ENCODE peak calls at places on chromosome 5, in eight cellular contexts. I, A, M, R, T, K, H and C are unnamed samples.

GRCh38 chr5:180785794-180786221 is 16.8 kb downstream of the MGAT1 start:
- DNase-seq in I (no peak), A (peak), M (no peak), R (no peak), T (no peak), K (no peak), H (no peak), C (no peak)

GRCh38 chr5:113110117-113110516 is 133.5 kb downstream of the DCP2 start:
- DNase-seq in I (no peak), A (no peak), M (no peak), R (no peak), T (no peak), K (no peak), H (no peak), C (no peak)

GRCh38 chr5:135364416-135365262 is 34.4 kb downstream of the MACROH2A1 start:
- DNase-seq in I (no peak), A (no peak), M (no peak), R (no peak), T (no peak), K (no peak), H (no peak), C (no peak)

GRCh38 chr5:155147222-155147621 is 133.7 kb downstream of the KIF4B start:
- DNase-seq in I (no peak), A (peak), M (no peak), R (no peak), T (no peak), K (no peak), H (no peak), C (no peak)

GRCh38 chr5:112004867-112005532 is 248.0 kb upstream of the NREP start:
- DNase-seq in I (no peak), A (no peak), M (no peak), R (no peak), T (no peak), K (no peak), H (no peak), C (no peak)

GRCh38 chr5:52867809-52868208 is 80.1 kb downstream of the ITGA1 start:
- DNase-seq in I (no peak), A (peak), M (no peak), R (no peak), T (no peak), K (no peak), H (no peak), C (no peak)

GRCh38 chr5:91318727-91319126 is 64.4 kb downstream of the ARRDC3 start:
- DNase-seq in I (no peak), A (no peak), M (peak), R (no peak), T (no peak), K (no peak), H (no peak), C (no peak)

GRCh38 chr5:135233477-135233876 is 165.6 kb downstream of the MACROH2A1 start:
- DNase-seq in I (no peak), A (no peak), M (no peak), R (no peak), T (no peak), K (no peak), H (no peak), C (no peak)

GRCh38 chr5:66356011-66356565 is 212.0 kb downstream of the SREK1 start:
- DNase-seq in I (no peak), A (no peak), M (no peak), R (no peak), T (no peak), K (no peak), H (no peak), C (no peak)

GRCh38 chr5:68628082-68628796 is 412.7 kb downstream of the PIK3R1 start:
- DNase-seq in I (no peak), A (no peak), M (no peak), R (no peak), T (no peak), K (no peak), H (no peak), C (no peak)

GRCh38 chr5:54515634-54516033 is 1.9 kb upstream of the SNX18 start:
- DNase-seq in I (no peak), A (no peak), M (no peak), R (no peak), T (no peak), K (no peak), H (no peak), C (no peak)

GRCh38 chr5:92944903-92945629 is 636.0 kb downstream of the NR2F1-AS1 start:
- DNase-seq in I (no peak), A (peak), M (no peak), R (no peak), T (no peak), K (no peak), H (no peak), C (no peak)

GRCh38 chr5:129367883-129368282 is 92.2 kb upstream of the ADAMTS19 start:
- DNase-seq in I (no peak), A (peak), M (no peak), R (no peak), T (no peak), K (no peak), H (no peak), C (no peak)

GRCh38 chr5:92916036-92916435 is 665.0 kb downstream of the NR2F1-AS1 start:
- DNase-seq in I (no peak), A (peak), M (no peak), R (no peak), T (no peak), K (no peak), H (no peak), C (no peak)

GRCh38 chr5:141863569-141864178 is 14.5 kb downstream of the PCDH1 start:
- DNase-seq in I (no peak), A (no peak), M (no peak), R (no peak), T (no peak), K (no peak), H (no peak), C (no peak)

GRCh38 chr5:178425621-178426068 is 164.5 kb downstream of the COL23A1 start:
- DNase-seq in I (no peak), A (no peak), M (no peak), R (no peak), T (no peak), K (no peak), H (no peak), C (no peak)

GRCh38 chr5:153276151-153276550 is 214.3 kb upstream of the GRIA1 start:
- DNase-seq in I (no peak), A (peak), M (no peak), R (no peak), T (no peak), K (no peak), H (no peak), C (no peak)